ENCODE peak calls at places on chromosomes 4 and X, in six cellular contexts. One of them, this sample, is unnamed.

GRCh38 chr4:7415927-7416686 is 18.6 kb downstream of the PSAPL1 start:
- DNase-seq in NCI-H2081: no peak
- DNase-seq in H4: no peak
- DNase-seq in BE2C: peak; percentile 2
- DNase-seq in choroid plexus epithelial cell: no peak
- DNase-seq in activated CD8-positive, alpha-beta memory T cell treated with anti-CD3 and anti-CD28 coated beads for 24 hours: no peak
- DNase-seq in this sample: no peak

GRCh38 chr4:122512430-122512829 is 55.9 kb upstream of the IL2 start:
- DNase-seq in H4: no peak
- DNase-seq in activated CD8-positive, alpha-beta memory T cell treated with anti-CD3 and anti-CD28 coated beads for 24 hours: no peak
- DNase-seq in NCI-H2081: no peak
- DNase-seq in BE2C: no peak
- DNase-seq in choroid plexus epithelial cell: no peak
- DNase-seq in this sample: no peak

GRCh38 chr4:10055871-10056270 is 34.6 kb upstream of the SLC2A9 start:
- DNase-seq in choroid plexus epithelial cell: no peak
- DNase-seq in H4: no peak
- DNase-seq in NCI-H2081: no peak
- DNase-seq in activated CD8-positive, alpha-beta memory T cell treated with anti-CD3 and anti-CD28 coated beads for 24 hours: no peak
- DNase-seq in BE2C: no peak
- DNase-seq in this sample: no peak

GRCh38 chr4:102343964-102344519 is 1.2 kb downstream of the SLC39A8 start:
- DNase-seq in H4: no peak
- DNase-seq in activated CD8-positive, alpha-beta memory T cell treated with anti-CD3 and anti-CD28 coated beads for 24 hours: no peak
- DNase-seq in choroid plexus epithelial cell: no peak
- DNase-seq in NCI-H2081: peak; percentile 28
- DNase-seq in BE2C: no peak
- DNase-seq in this sample: no peak

GRCh38 chrX:133600536-133600935 is 185.2 kb upstream of the GPC4 start:
- DNase-seq in NCI-H2081: no peak
- DNase-seq in activated CD8-positive, alpha-beta memory T cell treated with anti-CD3 and anti-CD28 coated beads for 24 hours: no peak
- DNase-seq in choroid plexus epithelial cell: no peak
- DNase-seq in BE2C: no peak
- DNase-seq in H4: no peak
- DNase-seq in this sample: no peak

GRCh38 chr4:16268290-16268689 is 42.0 kb upstream of the TAPT1 start:
- DNase-seq in activated CD8-positive, alpha-beta memory T cell treated with anti-CD3 and anti-CD28 coated beads for 24 hours: no peak
- DNase-seq in BE2C: no peak
- DNase-seq in H4: no peak
- DNase-seq in NCI-H2081: no peak
- DNase-seq in choroid plexus epithelial cell: no peak
- DNase-seq in this sample: no peak

GRCh38 chr4:16802044-16802443 is 96.4 kb downstream of the LDB2 start:
- DNase-seq in activated CD8-positive, alpha-beta memory T cell treated with anti-CD3 and anti-CD28 coated beads for 24 hours: no peak
- DNase-seq in BE2C: no peak
- DNase-seq in H4: no peak
- DNase-seq in choroid plexus epithelial cell: no peak
- DNase-seq in NCI-H2081: no peak
- DNase-seq in this sample: no peak

GRCh38 chr4:72375050-72375736 is 193.8 kb downstream of the ADAMTS3 start:
- DNase-seq in choroid plexus epithelial cell: peak; percentile 48
- DNase-seq in activated CD8-positive, alpha-beta memory T cell treated with anti-CD3 and anti-CD28 coated beads for 24 hours: no peak
- DNase-seq in NCI-H2081: no peak
- DNase-seq in H4: peak; percentile 64
- DNase-seq in BE2C: peak; percentile 20
- DNase-seq in this sample: peak; percentile 29

GRCh38 chrX:117972681-117973080 is 143.9 kb downstream of the KLHL13 start:
- DNase-seq in NCI-H2081: peak; percentile 56
- DNase-seq in BE2C: peak; percentile 15
- DNase-seq in activated CD8-positive, alpha-beta memory T cell treated with anti-CD3 and anti-CD28 coated beads for 24 hours: no peak
- DNase-seq in choroid plexus epithelial cell: no peak
- DNase-seq in H4: peak; percentile 6
- DNase-seq in this sample: no peak

GRCh38 chrX:853304-853703 is 222.7 kb downstream of the SHOX start:
- DNase-seq in activated CD8-positive, alpha-beta memory T cell treated with anti-CD3 and anti-CD28 coated beads for 24 hours: no peak
- DNase-seq in H4: no peak
- DNase-seq in choroid plexus epithelial cell: no peak
- DNase-seq in BE2C: no peak
- DNase-seq in NCI-H2081: no peak
- DNase-seq in this sample: no peak

GRCh38 chrX:56618250-56618649 is 54.8 kb downstream of the UBQLN2 start:
- DNase-seq in NCI-H2081: no peak
- DNase-seq in BE2C: no peak
- DNase-seq in activated CD8-positive, alpha-beta memory T cell treated with anti-CD3 and anti-CD28 coated beads for 24 hours: no peak
- DNase-seq in choroid plexus epithelial cell: no peak
- DNase-seq in H4: no peak
- DNase-seq in this sample: no peak

This sample was measured in astrocyte of the cerebellum.